ENCODE peak calls at places on chromosome 4, in nine cellular contexts. N is adrenal gland; X is esophagus squamous epithelium; E is foreskin fibroblast; V is HFF-Myc; G is CD4-positive, alpha-beta T cell; J is activated CD8-positive, alpha-beta T cell treated with anti-CD3 and anti-CD28 coated beads for 36 hours; I is ovary; L is PC-9. H is an unnamed sample.

GRCh38 chr4:176800891-176801534 is 8.3 kb upstream of the VEGFC start:
- DNase-seq in X (no peak), E (peak; percentile 70), G (no peak), L (peak; percentile 43), V (no peak), I (no peak), J (no peak), N (no peak), H (no peak)

GRCh38 chr4:176611351-176611750 is 181.4 kb downstream of the VEGFC start:
- DNase-seq in V (no peak), E (no peak), X (no peak), I (no peak), J (no peak), L (no peak), G (no peak), N (no peak), H (no peak)

GRCh38 chr4:123505077-123505456 is 108.5 kb downstream of the SPRY1 start:
- DNase-seq in L (peak; percentile 46), X (no peak), E (no peak), I (no peak), V (no peak), G (no peak), N (no peak), J (no peak), H (no peak)

GRCh38 chr4:132063829-132064228 is 1085.3 kb upstream of the PCDH10 start:
- DNase-seq in L (no peak), E (peak; percentile 10), I (no peak), N (no peak), V (no peak), X (no peak), J (no peak), G (no peak), H (no peak)

GRCh38 chr4:164095313-164096110 is 601.0 kb downstream of the TMA16 start:
- DNase-seq in J (no peak), N (no peak), E (no peak), I (no peak), X (no peak), L (no peak), G (no peak), V (no peak), H (no peak)

GRCh38 chr4:121943941-121944340 is 7.9 kb downstream of the TRPC3 start:
- DNase-seq in L (no peak), E (no peak), G (no peak), V (no peak), J (peak; percentile 41), I (no peak), N (no peak), X (no peak), H (no peak)

GRCh38 chr4:169634975-169635374 is 14.6 kb downstream of the CLCN3 start:
- DNase-seq in E (no peak), V (no peak), I (no peak), J (no peak), L (peak; percentile 92), N (no peak), X (no peak), G (no peak), H (no peak)

GRCh38 chr4:82797591-82798081 is 960 bp downstream of the SCD5 start:
- DNase-seq in V (no peak), J (peak; percentile 22), I (peak; percentile 32), G (no peak), L (no peak), E (peak; percentile 67), X (no peak), N (peak; percentile 41), H (peak; percentile 51)

GRCh38 chr4:152815078-152815477 is 35.3 kb downstream of the ARFIP1 start:
- DNase-seq in V (no peak), G (no peak), I (no peak), J (no peak), N (peak; percentile 41), X (no peak), E (peak; percentile 69), L (no peak), H (no peak)

GRCh38 chr4:42143996-42144395 is 8.5 kb downstream of the BEND4 start:
- DNase-seq in J (no peak), I (no peak), L (no peak), E (no peak), N (no peak), G (no peak), X (no peak), V (no peak), H (no peak)

GRCh38 chr4:181161669-181162068 is 1081.5 kb upstream of the TENM3 start:
- DNase-seq in V (no peak), E (no peak), L (no peak), G (no peak), N (no peak), X (no peak), I (no peak), J (no peak), H (no peak)

GRCh38 chr4:184450045-184450444 is 24.3 kb downstream of the IRF2 start:
- DNase-seq in X (no peak), J (no peak), I (no peak), E (peak; percentile 79), L (no peak), V (no peak), G (no peak), N (no peak), H (no peak)

GRCh38 chr4:26613242-26613641 is 29.4 kb downstream of the TBC1D19 start:
- DNase-seq in V (no peak), G (no peak), L (no peak), N (no peak), E (no peak), X (no peak), I (no peak), J (no peak), H (no peak)

GRCh38 chr4:80155286-80155982 is 41.9 kb upstream of the PRDM8 start:
- DNase-seq in J (no peak), L (no peak), N (no peak), E (no peak), G (no peak), X (no peak), I (no peak), V (no peak), H (no peak)

GRCh38 chr4:146243141-146243882 is 29.0 kb downstream of the REELD1 start:
- DNase-seq in V (no peak), E (peak; percentile 36), X (no peak), N (peak; percentile 29), J (peak; percentile 93), L (no peak), I (no peak), G (peak; percentile 27), H (peak; percentile 92)

GRCh38 chr4:74328501-74328900 is 20.2 kb downstream of the EPGN start:
- DNase-seq in V (no peak), E (peak; percentile 55), L (no peak), G (no peak), X (no peak), I (no peak), N (no peak), J (no peak), H (no peak)

GRCh38 chr4:38923746-38924145 is 56.1 kb downstream of the FAM114A1 start:
- DNase-seq in I (no peak), E (no peak), G (no peak), V (no peak), N (no peak), X (no peak), L (no peak), J (no peak), H (no peak)

DNA sequence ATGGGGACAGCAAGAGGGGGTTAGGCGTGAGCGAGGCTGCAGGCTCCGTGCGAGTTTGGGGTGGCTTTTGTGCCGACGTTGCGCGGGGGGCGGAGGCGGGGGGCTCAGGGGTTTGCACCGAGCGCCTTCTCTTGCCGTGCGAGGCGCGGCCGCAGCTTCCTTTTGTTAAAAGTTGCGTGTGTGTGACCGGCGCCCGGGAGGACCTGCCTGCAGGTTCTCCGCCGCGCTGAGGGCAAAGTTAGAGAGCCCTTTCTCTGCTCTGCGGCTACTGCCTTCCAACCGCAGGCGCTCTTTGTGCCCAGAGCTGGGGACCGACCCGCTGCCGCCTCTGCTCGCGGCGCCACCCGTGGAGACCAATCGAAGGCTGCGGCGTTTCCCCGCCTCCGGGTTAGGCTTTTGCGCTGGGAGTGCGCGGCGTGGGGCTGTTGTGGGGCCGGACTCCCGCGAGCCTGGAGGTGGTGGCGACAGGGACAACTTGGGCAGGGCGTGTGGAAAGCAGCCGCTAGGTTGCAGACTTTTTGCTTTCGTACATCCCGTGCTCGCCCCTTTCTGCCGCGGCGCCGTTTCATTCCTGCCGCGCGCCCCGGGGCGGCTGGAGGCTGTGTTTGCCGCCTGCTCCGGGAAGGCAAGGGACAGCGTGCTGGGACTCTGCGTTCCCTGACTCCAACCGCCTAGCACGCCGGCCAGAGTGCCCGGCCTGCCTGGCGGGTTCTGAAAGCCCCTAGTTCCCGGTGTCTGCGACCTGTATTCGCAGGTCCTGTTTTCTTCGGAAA is 750 bp downstream of the KIT start:
- DNase-seq in E (peak; percentile 85), I (peak; percentile 55), X (no peak), J (peak; percentile 50), G (no peak), V (no peak), N (peak; percentile 52), L (no peak), H (peak; percentile 54)
- TF ChIP-seq CTCF in E (peak; percentile 33), I (no peak), X (no peak), J (peak; percentile 14), G (no peak), V (peak; percentile 14), N (peak; percentile 31), L (no peak), H (no peak)

DNA sequence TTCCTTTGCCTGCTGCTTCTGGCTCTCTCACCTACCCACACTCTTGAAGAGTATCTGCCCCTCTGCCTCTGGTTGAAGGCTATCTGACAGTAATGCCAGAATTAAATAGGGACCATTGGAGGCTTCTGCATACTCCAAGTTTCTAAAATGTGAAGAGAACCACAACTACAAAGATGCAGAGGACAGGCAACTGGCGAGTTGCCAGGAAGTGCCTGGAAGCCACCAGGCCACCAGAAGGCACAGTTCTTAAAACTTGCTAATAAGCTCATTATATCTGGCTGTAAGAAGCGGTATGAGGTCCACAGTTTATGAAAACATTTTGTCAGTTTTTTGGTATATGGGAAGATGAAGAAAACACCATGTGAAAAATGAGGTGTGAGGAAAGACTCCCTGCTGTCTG is 202.8 kb downstream of the NR3C2 start:
- DNase-seq in G (no peak), N (peak; percentile 44), E (no peak), I (no peak), V (no peak), X (no peak), J (peak; percentile 7), L (no peak), H (no peak)
- TF ChIP-seq CTCF in G (no peak), N (no peak), E (no peak), I (no peak), V (no peak), X (no peak), J (no peak), L (no peak), H (no peak)

GRCh38 chr4:124785645-124786044 is 73.1 kb upstream of the ANKRD50 start:
- DNase-seq in N (no peak), I (no peak), J (no peak), L (no peak), G (no peak), V (no peak), E (no peak), X (no peak), H (no peak)
- TF ChIP-seq CTCF in N (peak; percentile 24), I (no peak), J (no peak), L (peak; percentile 17), G (no peak), V (no peak), E (no peak), X (no peak), H (no peak)

DNA sequence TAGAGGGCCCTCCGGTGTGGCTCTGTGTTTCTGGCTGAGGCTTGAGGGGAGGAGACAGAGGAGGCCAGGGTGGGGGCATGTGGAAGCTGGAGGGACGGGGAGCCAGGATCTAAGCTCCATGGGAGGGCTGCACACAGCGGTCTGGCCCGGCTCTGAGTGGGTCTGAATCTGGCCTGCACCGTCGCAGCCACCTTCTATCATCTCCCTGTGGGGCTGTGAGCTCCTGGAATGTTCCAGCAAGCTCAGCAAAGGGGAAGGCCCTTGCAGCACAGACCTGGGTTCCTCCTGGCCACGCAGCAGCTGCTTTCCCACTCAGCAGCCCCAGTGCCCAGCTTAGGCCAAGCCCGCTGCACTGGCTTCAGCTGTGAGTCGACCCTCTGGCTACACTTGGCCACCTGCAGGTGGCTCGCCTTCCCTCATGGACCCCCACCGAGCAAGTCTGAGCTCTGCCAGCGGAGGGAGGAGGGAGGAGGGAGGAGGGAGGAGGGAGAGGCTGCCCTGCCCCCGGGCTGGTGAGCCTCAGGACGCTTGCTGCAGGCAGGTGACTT is 5.3 kb downstream of the NKX1-1 start:
- DNase-seq in L (no peak), I (no peak), X (no peak), E (no peak), V (no peak), J (no peak), N (no peak), G (no peak), H (no peak)
- TF ChIP-seq CTCF in L (no peak), I (no peak), X (no peak), E (no peak), V (no peak), J (no peak), N (no peak), G (no peak), H (no peak)

H was measured in GM13976.